ENCODE peak calls at places on chromosomes 5 and 9, in eight cellular contexts. N is GM04504; F is small intestine; C is activated CD8-positive, alpha-beta memory T cell treated with anti-CD3 and anti-CD28 coated beads for 1 hour; G is left ventricle myocardium superior; Z is AG20443; E is ELF-1; L is HEK293T. W is an unnamed sample.

GRCh38 chr9:6905850-6906375 is 148.1 kb downstream of the KDM4C start:
- DNase-seq in N (no peak), E (no peak), F (no peak), C (no peak), L (no peak), G (no peak), Z (no peak), W (no peak)

GRCh38 chr5:72397836-72398235 is 77.7 kb downstream of the PTCD2 start:
- DNase-seq in Z (no peak), N (no peak), L (no peak), C (no peak), E (no peak), G (no peak), F (no peak), W (no peak)

GRCh38 chr9:137028281-137029057 is 432 bp upstream of the ABCA2 start:
- DNase-seq in L (peak; percentile 85), Z (peak; percentile 91), F (peak; percentile 64), E (peak; percentile 31), G (peak; percentile 90), N (no peak), C (peak; percentile 62), W (no peak)

GRCh38 chr5:147439253-147439652 is 70.6 kb downstream of the DPYSL3 start:
- DNase-seq in L (no peak), F (no peak), C (no peak), N (no peak), Z (peak; percentile 61), G (no peak), E (no peak), W (no peak)

GRCh38 chr9:69809304-69809863 is 11.2 kb upstream of the CFAP95 start:
- DNase-seq in F (no peak), E (peak; percentile 42), G (no peak), Z (peak; percentile 33), N (peak; percentile 13), C (no peak), L (peak; percentile 21), W (no peak)

GRCh38 chr9:12775963-12776774 is 1.3 kb downstream of the LURAP1L start:
- DNase-seq in G (peak; percentile 84), N (peak; percentile 73), C (no peak), E (peak; percentile 86), F (peak; percentile 88), Z (peak; percentile 89), L (peak; percentile 62), W (no peak)

GRCh38 chr5:116935561-116936162 is 361.0 kb upstream of the SEMA6A start:
- DNase-seq in L (no peak), C (no peak), G (no peak), N (no peak), F (no peak), E (no peak), Z (no peak), W (no peak)

GRCh38 chr5:1171340-1171941 is 30.0 kb upstream of the SLC6A19 start:
- DNase-seq in E (no peak), G (no peak), N (peak; percentile 35), F (no peak), Z (peak; percentile 76), L (no peak), C (no peak), W (no peak)

GRCh38 chr9:116083837-116084236 is 69.8 kb upstream of the PAPPA start:
- DNase-seq in Z (no peak), N (no peak), L (no peak), G (no peak), C (no peak), F (no peak), E (no peak), W (no peak)

GRCh38 chr9:91075279-91075678 is 273.7 kb downstream of the SYK start:
- DNase-seq in Z (no peak), G (no peak), F (no peak), N (no peak), C (no peak), E (peak; percentile 82), L (no peak), W (no peak)

GRCh38 chr5:1730487-1730847 is 69.2 kb downstream of the MRPL36 start:
- DNase-seq in G (no peak), N (no peak), Z (no peak), E (no peak), L (no peak), C (no peak), F (no peak), W (no peak)

W was measured in keratinocyte.